ENCODE peak calls at places on chromosomes 12 and 14, in four cellular contexts. One of them, this sample, is unnamed.

GRCh38 chr12:32179011-32179395 is 72.4 kb downstream of the BICD1 start:
- DNase-seq in K562: no peak
- DNase-seq in HepG2: no peak
- DNase-seq in SK-N-SH: no peak
- DNase-seq in this sample: no peak

GRCh38 chr12:68403296-68403695 is 71.1 kb upstream of the MDM1 start:
- DNase-seq in K562: no peak
- DNase-seq in HepG2: no peak
- DNase-seq in SK-N-SH: no peak
- DNase-seq in this sample: no peak

GRCh38 chr14:104741108-104741802 is 11.7 kb upstream of the SIVA1 start:
- DNase-seq in K562: no peak
- DNase-seq in HepG2: no peak
- DNase-seq in SK-N-SH: peak; percentile 24
- DNase-seq in this sample: no peak

GRCh38 chr14:34003691-34004090 is 52.8 kb upstream of the EGLN3 start:
- DNase-seq in K562: peak; percentile 32
- DNase-seq in HepG2: no peak
- DNase-seq in SK-N-SH: no peak
- DNase-seq in this sample: no peak

GRCh38 chr12:98973395-98973794 is 328.3 kb downstream of the APAF1 start:
- DNase-seq in K562: no peak
- DNase-seq in HepG2: no peak
- DNase-seq in SK-N-SH: no peak
- DNase-seq in this sample: peak; percentile 37

GRCh38 chr12:81078469-81079196 is 754 bp downstream of the ACSS3 start:
- DNase-seq in K562: no peak
- DNase-seq in HepG2: peak; percentile 88
- DNase-seq in SK-N-SH: no peak
- DNase-seq in this sample: no peak

GRCh38 chr14:61525293-61526011 is 169.9 kb upstream of the HIF1A start:
- DNase-seq in K562: no peak
- DNase-seq in HepG2: no peak
- DNase-seq in SK-N-SH: no peak
- DNase-seq in this sample: peak; percentile 97

GRCh38 chr12:104167519-104168458 is 29.8 kb upstream of the NFYB start:
- DNase-seq in K562: no peak
- DNase-seq in HepG2: no peak
- DNase-seq in SK-N-SH: no peak
- DNase-seq in this sample: no peak

GRCh38 chr14:90778468-90779255 is 37.6 kb downstream of the TTC7B start:
- DNase-seq in K562: no peak
- DNase-seq in HepG2: no peak
- DNase-seq in SK-N-SH: no peak
- DNase-seq in this sample: no peak

GRCh38 chr12:87667378-87667777 is 361.8 kb downstream of the C12orf50 start:
- DNase-seq in K562: no peak
- DNase-seq in HepG2: no peak
- DNase-seq in SK-N-SH: no peak
- DNase-seq in this sample: no peak

GRCh38 chr14:104351849-104352492 is 213.6 kb downstream of the KIF26A start:
- DNase-seq in K562: no peak
- DNase-seq in HepG2: no peak
- DNase-seq in SK-N-SH: no peak
- DNase-seq in this sample: no peak

GRCh38 chr12:6424008-6424347 is 20.8 kb upstream of the CD27 start:
- DNase-seq in K562: no peak
- DNase-seq in HepG2: no peak
- DNase-seq in SK-N-SH: no peak
- DNase-seq in this sample: no peak

GRCh38 chr14:61386173-61386772 is 64.9 kb downstream of the PRKCH start:
- DNase-seq in K562: no peak
- DNase-seq in HepG2: no peak
- DNase-seq in SK-N-SH: no peak
- DNase-seq in this sample: no peak

GRCh38 chr12:56927281-56927680 is 6.9 kb downstream of the SDR9C7 start:
- DNase-seq in K562: no peak
- DNase-seq in HepG2: no peak
- DNase-seq in SK-N-SH: no peak
- DNase-seq in this sample: no peak

GRCh38 chr12:90102957-90103652 is 394.5 kb upstream of the ATP2B1 start:
- DNase-seq in K562: peak; percentile 17
- DNase-seq in HepG2: peak; percentile 3
- DNase-seq in SK-N-SH: peak; percentile 19
- DNase-seq in this sample: peak; percentile 29

GRCh38 chr12:27257104-27257848 is 13.2 kb downstream of the STK38L start:
- DNase-seq in K562: no peak
- DNase-seq in HepG2: no peak
- DNase-seq in SK-N-SH: no peak
- DNase-seq in this sample: no peak

GRCh38 chr14:104201063-104201462 is 62.7 kb downstream of the KIF26A start:
- DNase-seq in K562: no peak
- DNase-seq in HepG2: no peak
- DNase-seq in SK-N-SH: no peak
- DNase-seq in this sample: no peak

GRCh38 chr12:65557425-65558167 is 266.7 kb upstream of the HMGA2 start:
- DNase-seq in K562: no peak
- DNase-seq in HepG2: no peak
- DNase-seq in SK-N-SH: no peak
- DNase-seq in this sample: no peak

GRCh38 chr12:123762715-123763052 is 583 bp downstream of the DNAH10 start:
- DNase-seq in K562: no peak
- DNase-seq in HepG2: no peak
- DNase-seq in SK-N-SH: no peak
- DNase-seq in this sample: no peak

GRCh38 chr14:99133563-99134332 is 138.2 kb downstream of the BCL11B start:
- DNase-seq in K562: no peak
- DNase-seq in HepG2: no peak
- DNase-seq in SK-N-SH: peak; percentile 1
- DNase-seq in this sample: no peak

GRCh38 chr12:79690156-79690605 is 583 bp downstream of the PAWR start:
- DNase-seq in K562: no peak
- DNase-seq in HepG2: peak; percentile 14
- DNase-seq in SK-N-SH: peak; percentile 49
- DNase-seq in this sample: no peak

GRCh38 chr12:111451649-111452129 is 46.0 kb downstream of the SH2B3 start:
- DNase-seq in K562: peak; percentile 36
- DNase-seq in HepG2: peak; percentile 53
- DNase-seq in SK-N-SH: peak; percentile 62
- DNase-seq in this sample: peak; percentile 24

GRCh38 chr12:105201389-105201788 is 34.6 kb downstream of the APPL2 start:
- DNase-seq in K562: no peak
- DNase-seq in HepG2: no peak
- DNase-seq in SK-N-SH: no peak
- DNase-seq in this sample: no peak

GRCh38 chr14:20662968-20663731 is 21.2 kb upstream of the RNASE4 start:
- DNase-seq in K562: peak; percentile 54
- DNase-seq in HepG2: peak; percentile 76
- DNase-seq in SK-N-SH: no peak
- DNase-seq in this sample: peak; percentile 92

GRCh38 chr14:75306917-75307699 is 28.5 kb downstream of the FOS start:
- DNase-seq in K562: peak; percentile 41
- DNase-seq in HepG2: no peak
- DNase-seq in SK-N-SH: peak; percentile 41
- DNase-seq in this sample: peak; percentile 26
- TF ChIP-seq CTCF in K562: peak; percentile 58
- TF ChIP-seq CTCF in HepG2: peak; percentile 68
- TF ChIP-seq CTCF in SK-N-SH: peak; percentile 48
- TF ChIP-seq CTCF in this sample: peak; percentile 50

DNA sequence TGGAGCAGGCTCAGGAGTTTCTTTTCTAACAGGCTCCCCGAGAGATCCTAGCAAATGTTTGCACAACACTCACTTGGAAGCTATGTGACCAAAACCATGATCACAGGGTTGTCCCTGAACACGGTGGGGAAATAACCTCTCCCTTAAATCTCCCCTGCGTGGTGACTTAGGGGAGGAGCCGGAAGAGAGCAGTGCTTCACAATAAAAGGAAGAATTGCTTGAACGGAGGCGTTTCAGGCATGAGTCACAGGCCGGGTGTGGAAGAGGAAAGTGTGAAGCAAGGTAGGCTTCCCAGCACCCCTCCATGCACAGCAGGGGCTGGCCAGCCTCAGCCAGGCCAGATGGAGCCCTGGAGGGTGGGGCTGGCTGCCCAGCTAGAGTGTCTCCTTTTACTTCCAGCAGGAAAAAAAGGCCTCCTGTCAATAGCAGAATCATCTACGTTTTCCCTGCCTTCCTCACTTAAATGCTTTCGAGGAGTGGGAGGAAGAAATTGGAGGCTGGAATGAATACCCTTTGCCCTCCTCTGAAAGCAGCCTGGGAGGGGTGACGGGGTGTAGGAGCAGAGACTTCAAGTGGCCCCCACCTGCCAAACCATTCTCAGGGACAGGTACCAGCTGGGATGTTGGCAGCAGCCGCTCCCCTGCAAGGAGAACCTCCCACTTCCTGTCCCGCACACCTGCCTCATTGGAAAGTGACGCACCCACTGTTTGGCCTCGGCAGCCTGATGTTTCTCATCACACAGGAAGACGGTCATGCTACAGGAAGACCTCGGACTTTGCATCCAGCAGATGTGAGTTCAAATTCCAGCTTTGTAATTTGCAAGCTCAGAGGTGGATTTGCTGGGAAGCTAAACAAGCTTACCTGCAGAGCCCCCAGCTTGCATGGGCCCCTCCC is 30.1 kb upstream of the PPP2R5C start:
- DNase-seq in K562: peak; percentile 51
- DNase-seq in HepG2: peak; percentile 90
- DNase-seq in SK-N-SH: no peak
- DNase-seq in this sample: peak; percentile 86
- TF ChIP-seq ZBTB33 in K562: no peak
- TF ChIP-seq ZBTB33 in HepG2: no peak
- TF ChIP-seq ZBTB33 in SK-N-SH: no peak
- TF ChIP-seq ZBTB33 in this sample: no peak

DNA sequence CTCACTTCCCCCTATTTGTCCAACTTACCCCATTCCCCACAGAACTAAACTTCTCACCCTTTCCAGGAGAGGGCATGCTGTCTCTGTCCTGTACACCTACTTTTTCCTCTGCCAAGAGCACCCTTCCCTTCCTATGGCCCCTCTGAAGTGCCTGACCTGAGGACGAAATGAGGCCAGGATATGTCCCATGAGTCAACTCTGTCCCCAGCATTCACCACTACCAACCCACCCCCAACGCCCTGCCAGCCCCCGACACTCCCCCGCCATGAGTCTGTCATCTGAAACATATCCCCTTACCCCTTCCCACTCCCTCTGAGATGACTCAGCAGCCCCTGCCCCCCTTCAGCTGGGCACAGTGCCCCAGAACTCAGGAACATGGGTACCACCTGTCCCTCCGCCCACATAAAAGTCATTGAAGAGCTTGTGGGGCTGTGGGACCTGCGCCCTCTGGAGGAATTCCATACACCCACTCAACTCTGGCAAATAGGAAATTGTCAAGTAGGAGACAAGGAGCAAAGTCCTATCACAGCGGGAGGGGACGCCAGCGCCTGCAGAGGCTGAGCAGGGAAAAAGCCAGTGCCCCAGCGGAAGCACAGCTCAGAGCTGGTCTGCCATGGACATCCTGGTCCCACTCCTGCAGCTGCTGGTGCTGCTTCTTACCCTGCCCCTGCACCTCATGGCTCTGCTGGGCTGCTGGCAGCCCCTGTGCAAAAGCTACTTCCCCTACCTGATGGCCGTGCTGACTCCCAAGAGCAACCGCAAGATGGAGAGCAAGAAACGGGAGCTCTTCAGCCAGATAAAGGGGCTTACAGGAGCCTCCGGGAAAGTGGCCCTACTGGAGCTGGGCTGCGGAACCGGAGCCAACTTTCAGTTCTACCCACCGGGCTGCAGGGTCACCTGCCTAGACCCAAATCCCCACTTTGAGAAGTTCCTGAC is 26.3 kb downstream of the ITGA7 start:
- DNase-seq in K562: peak; percentile 56
- DNase-seq in HepG2: peak; percentile 92
- DNase-seq in SK-N-SH: no peak
- DNase-seq in this sample: peak; percentile 87
- TF ChIP-seq CTCF in K562: peak; percentile 55
- TF ChIP-seq CTCF in HepG2: peak; percentile 91
- TF ChIP-seq CTCF in SK-N-SH: peak; percentile 47
- TF ChIP-seq CTCF in this sample: peak; percentile 74

GRCh38 chr12:54697836-54698235 is 49.7 kb upstream of the DCD start:
- DNase-seq in K562: no peak
- DNase-seq in HepG2: no peak
- DNase-seq in SK-N-SH: no peak
- DNase-seq in this sample: no peak

GRCh38 chr12:54700301-54700700 is 52.1 kb upstream of the DCD start:
- DNase-seq in K562: no peak
- DNase-seq in HepG2: no peak
- DNase-seq in SK-N-SH: no peak
- DNase-seq in this sample: no peak

GRCh38 chr12:54704187-54704586 is 56.0 kb upstream of the DCD start:
- DNase-seq in K562: no peak
- DNase-seq in HepG2: no peak
- DNase-seq in SK-N-SH: no peak
- DNase-seq in this sample: no peak

GRCh38 chr12:54701940-54702592 is 53.9 kb upstream of the DCD start:
- DNase-seq in K562: peak; percentile 38
- DNase-seq in HepG2: peak; percentile 36
- DNase-seq in SK-N-SH: peak; percentile 22
- DNase-seq in this sample: peak; percentile 37
- TF ChIP-seq ZBTB33 in K562: no peak
- TF ChIP-seq ZBTB33 in HepG2: no peak
- TF ChIP-seq ZBTB33 in SK-N-SH: no peak
- TF ChIP-seq ZBTB33 in this sample: no peak

GRCh38 chr12:93563807-93564538 is 8.5 kb upstream of the SOCS2 start:
- DNase-seq in K562: peak; percentile 47
- DNase-seq in HepG2: peak; percentile 100
- DNase-seq in SK-N-SH: no peak
- DNase-seq in this sample: peak; percentile 59
- TF ChIP-seq CTCF in K562: peak; percentile 45
- TF ChIP-seq CTCF in HepG2: peak; percentile 46
- TF ChIP-seq CTCF in SK-N-SH: peak; percentile 40
- TF ChIP-seq CTCF in this sample: peak; percentile 10

DNA sequence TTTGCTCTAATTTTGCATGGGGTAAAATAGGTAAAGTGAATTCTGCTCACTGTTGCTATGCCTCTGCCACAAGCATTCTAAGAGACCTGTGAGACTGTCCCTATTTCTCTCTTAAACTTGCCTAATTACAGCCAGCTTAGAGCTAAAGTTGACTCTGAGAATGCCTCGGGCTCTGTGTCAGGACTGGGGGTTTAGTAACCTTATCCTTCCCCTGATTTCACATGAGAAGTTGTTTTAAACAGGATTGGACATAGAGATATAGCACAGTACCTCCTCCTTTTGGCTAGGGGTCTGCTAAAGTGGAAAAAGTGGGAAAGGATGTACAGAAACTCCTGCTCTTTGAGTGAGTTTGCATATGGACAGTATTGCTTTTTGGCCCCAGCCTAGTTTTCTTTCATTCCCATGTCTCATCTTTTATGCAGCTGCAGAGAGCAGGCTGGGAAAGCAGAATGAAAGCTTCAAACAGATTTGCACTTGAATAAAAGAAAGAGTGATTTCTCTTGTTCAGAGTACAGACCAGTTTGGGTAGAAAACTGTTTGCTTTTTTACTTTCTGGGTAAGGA is 122.0 kb downstream of the RAD51B start:
- DNase-seq in K562: no peak
- DNase-seq in HepG2: peak; percentile 26
- DNase-seq in SK-N-SH: no peak
- DNase-seq in this sample: no peak
- TF ChIP-seq ZBTB33 in K562: no peak
- TF ChIP-seq ZBTB33 in HepG2: no peak
- TF ChIP-seq ZBTB33 in SK-N-SH: no peak
- TF ChIP-seq ZBTB33 in this sample: no peak

GRCh38 chr12:113152835-113153814 is 3.6 kb downstream of the CFAP73 start:
- DNase-seq in K562: peak; percentile 83
- DNase-seq in HepG2: peak; percentile 55
- DNase-seq in SK-N-SH: peak; percentile 93
- DNase-seq in this sample: peak; percentile 54
- TF ChIP-seq CTCF in K562: peak; percentile 75
- TF ChIP-seq CTCF in HepG2: peak; percentile 83
- TF ChIP-seq CTCF in SK-N-SH: peak; percentile 53
- TF ChIP-seq CTCF in this sample: peak; percentile 41